ENCODE peak calls at places on chromosomes 13 and 19, in ten cellular contexts. X is GM12865, E is breast epithelium, O is AG10803, I is choroid plexus epithelial cell, A is GM23338, V is neural progenitor cell, J is heart left ventricle, K is AG04449, H is kidney epithelial cell. P is an unnamed sample.

GRCh38 chr19:42362891-42363440 is 27.1 kb downstream of the CNFN start:
- DNase-seq in X (no peak), K (no peak), V (peak; percentile 14), O (no peak), I (no peak), E (no peak), H (no peak), J (no peak), A (no peak), P (no peak)

GRCh38 chr19:46700704-46701103 is 16.2 kb downstream of the PRKD2 start:
- DNase-seq in I (no peak), V (no peak), K (no peak), X (no peak), E (no peak), J (no peak), O (no peak), H (no peak), A (no peak), P (no peak)

GRCh38 chr13:99972190-99972731 is 694 bp upstream of the ZIC5 start:
- DNase-seq in X (no peak), I (no peak), V (peak; percentile 82), J (no peak), H (no peak), O (no peak), A (peak; percentile 60), K (no peak), E (no peak), P (no peak)

GRCh38 chr19:5147074-5147970 is 178.4 kb downstream of the KDM4B start:
- DNase-seq in A (no peak), H (no peak), K (no peak), E (no peak), J (no peak), V (no peak), I (no peak), X (no peak), O (no peak), P (no peak)

GRCh38 chr19:46404039-46404883 is 9.1 kb downstream of the CCDC8 start:
- DNase-seq in O (peak; percentile 48), X (no peak), E (no peak), A (peak; percentile 70), K (no peak), I (no peak), V (peak; percentile 40), H (no peak), J (peak; percentile 62), P (peak; percentile 34)

GRCh38 chr13:37490176-37490575 is 108.4 kb downstream of the POSTN start:
- DNase-seq in I (peak; percentile 27), V (no peak), K (no peak), X (no peak), J (no peak), H (no peak), E (no peak), A (no peak), O (peak; percentile 61), P (peak; percentile 35)

GRCh38 chr13:44307844-44308243 is 65.8 kb upstream of the SERP2 start:
- DNase-seq in V (no peak), X (no peak), I (no peak), E (no peak), K (no peak), J (no peak), A (no peak), O (no peak), H (no peak), P (no peak)

GRCh38 chr13:29165216-29165615 is 345.1 kb downstream of the MTUS2 start:
- DNase-seq in V (no peak), I (no peak), A (no peak), K (no peak), J (no peak), O (no peak), H (no peak), E (no peak), X (no peak), P (no peak)

GRCh38 chr13:92143766-92144165 is 745.3 kb downstream of the GPC5 start:
- DNase-seq in H (no peak), E (no peak), I (peak; percentile 38), O (no peak), V (no peak), X (no peak), A (no peak), K (no peak), J (no peak), P (no peak)

GRCh38 chr13:25872871-25873607 is 178.8 kb downstream of the SHISA2 start:
- DNase-seq in A (no peak), X (no peak), O (no peak), E (no peak), J (no peak), I (no peak), V (no peak), H (no peak), K (no peak), P (no peak)

GRCh38 chr13:80341098-80341701 is at the start of gene SPRY2:
- DNase-seq in K (peak; percentile 81), I (peak; percentile 97), A (peak; percentile 97), J (peak; percentile 96), X (peak; percentile 70), V (peak; percentile 97), E (peak; percentile 88), H (peak; percentile 83), O (peak; percentile 96), P (peak; percentile 98)

GRCh38 chr13:49690133-49690989 is 925 bp downstream of the EBPL start:
- DNase-seq in O (no peak), H (no peak), E (no peak), V (no peak), I (peak; percentile 73), X (no peak), J (no peak), K (no peak), A (no peak), P (peak; percentile 61)

GRCh38 chr13:102651892-102652291 is 43.0 kb downstream of the METTL21C start:
- DNase-seq in E (no peak), A (no peak), I (peak; percentile 33), K (no peak), J (no peak), V (no peak), O (peak; percentile 75), H (peak; percentile 19), X (no peak), P (peak; percentile 7)

GRCh38 chr13:38384171-38384570 is 34.5 kb downstream of the UFM1 start:
- DNase-seq in H (no peak), O (peak; percentile 66), I (no peak), X (no peak), E (no peak), A (no peak), J (no peak), K (no peak), V (no peak), P (no peak)

GRCh38 chr13:24168980-24169379 is 8.5 kb downstream of the SPATA13 start:
- DNase-seq in J (no peak), O (peak; percentile 83), K (no peak), A (no peak), H (no peak), X (no peak), V (no peak), E (no peak), I (no peak), P (peak; percentile 47)

GRCh38 chr13:110254751-110255553 is 52.0 kb downstream of the COL4A1 start:
- DNase-seq in A (no peak), X (no peak), V (no peak), H (no peak), J (peak; percentile 9), O (no peak), K (no peak), I (no peak), E (no peak), P (no peak)

GRCh38 chr13:46586766-46587509 is 34.0 kb downstream of the LRCH1 start:
- DNase-seq in E (no peak), I (no peak), X (no peak), H (no peak), O (peak; percentile 56), J (no peak), A (no peak), V (no peak), K (no peak), P (no peak)

GRCh38 chr13:73331556-73331955 is 272.8 kb downstream of the KLF5 start:
- DNase-seq in I (no peak), H (no peak), X (no peak), V (no peak), J (no peak), O (no peak), E (no peak), K (no peak), A (no peak), P (no peak)

GRCh38 chr19:11798391-11799296 is at the start of gene ZNF491:
- DNase-seq in J (peak; percentile 93), O (peak; percentile 80), H (peak; percentile 51), I (peak; percentile 93), V (peak; percentile 99), K (peak; percentile 34), E (peak; percentile 88), A (peak; percentile 97), X (peak; percentile 84), P (peak; percentile 88)
- TF ChIP-seq CTCF in J (peak; percentile 43), O (no peak), H (no peak), I (peak; percentile 12), V (peak; percentile 54), K (peak; percentile 50), E (no peak), A (peak; percentile 62), X (peak; percentile 8), P (peak; percentile 30)

DNA sequence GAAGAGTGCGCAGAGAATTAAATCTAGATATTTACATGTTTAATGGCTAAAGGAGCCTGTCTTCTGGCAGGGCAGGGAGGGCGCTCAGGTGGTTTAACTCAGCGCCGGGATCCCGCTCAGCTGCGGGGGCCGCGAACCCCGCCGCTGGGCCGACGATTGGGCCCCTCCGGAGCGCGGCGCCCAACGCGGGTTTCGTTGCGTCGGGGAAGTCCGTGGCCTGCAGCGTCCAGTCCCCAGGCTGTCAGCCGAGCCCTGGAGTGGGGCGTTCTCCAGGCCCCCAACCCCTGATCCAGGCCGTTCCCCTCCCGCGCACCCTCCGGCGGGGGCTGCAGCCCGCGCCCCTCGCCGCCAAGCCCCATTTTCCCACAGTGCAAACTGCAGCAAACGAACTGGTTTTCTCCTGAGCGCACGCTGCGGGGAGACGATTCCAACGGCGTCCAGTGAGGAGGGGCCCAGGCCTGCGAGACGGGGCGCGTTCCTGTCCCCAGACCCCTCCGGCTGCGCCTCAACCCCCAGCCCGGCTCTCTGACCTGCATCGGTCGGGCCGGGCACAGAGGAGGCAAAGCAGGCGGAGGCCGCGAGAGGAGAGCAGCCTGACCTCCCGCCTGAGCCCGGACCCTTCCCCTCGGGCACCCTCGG is 4.5 kb upstream of the ONECUT3 start:
- DNase-seq in V (no peak), I (no peak), A (no peak), X (no peak), J (no peak), H (no peak), K (no peak), E (no peak), O (no peak), P (no peak)
- H3K4me3 ChIP-seq in V (no peak overlapping the region), I (no peak overlapping the region), A (peak overlapping the region; percentile 55), X (no peak overlapping the region), J (no peak overlapping the region), H (no peak overlapping the region), K (no peak overlapping the region), E (peak overlapping the region; percentile 53), O (no peak overlapping the region), P (no peak overlapping the region)

GRCh38 chr19:34838753-34839431 is 65.9 kb upstream of the ZNF599 start:
- DNase-seq in A (peak; percentile 91), J (no peak), H (no peak), K (no peak), O (peak; percentile 5), E (no peak), X (no peak), I (peak; percentile 28), V (peak; percentile 72), P (no peak)
- TF ChIP-seq CTCF in A (peak; percentile 84), J (peak; percentile 29), H (peak; percentile 21), K (no peak), O (peak; percentile 36), E (no peak), X (no peak), I (peak; percentile 57), V (peak; percentile 62), P (peak; percentile 31)

GRCh38 chr19:12093777-12094176 is 29.2 kb downstream of the ZNF844 start:
- DNase-seq in H (no peak), V (no peak), K (no peak), J (no peak), E (no peak), X (peak; percentile 47), O (no peak), A (no peak), I (no peak), P (no peak)
- H3K4me3 ChIP-seq in H (no peak overlapping the region), V (peak overlapping the region; percentile 61), K (no peak overlapping the region), J (no peak overlapping the region), E (no peak overlapping the region), X (no peak overlapping the region), O (no peak overlapping the region), A (peak overlapping the region; percentile 88), I (no peak overlapping the region), P (no peak overlapping the region)

P was measured in astrocyte of the spinal cord.